ENCODE peak calls at places on chromosomes 7 and 10, in four cellular contexts. One of them, this sample, is unnamed.

GRCh38 chr10:2928219-2928840 is 139.0 kb upstream of the PFKP start:
- DNase-seq in RWPE1: peak; percentile 74
- DNase-seq in right cardiac atrium: peak; percentile 50
- DNase-seq in T1000: no peak
- DNase-seq in this sample: no peak

GRCh38 chr10:113610636-113611601 is 52.9 kb downstream of the NRAP start:
- DNase-seq in RWPE1: no peak
- DNase-seq in right cardiac atrium: no peak
- DNase-seq in T1000: no peak
- DNase-seq in this sample: no peak

GRCh38 chr7:64863969-64864368 is 39.1 kb upstream of the ZNF273 start:
- DNase-seq in RWPE1: no peak
- DNase-seq in T1000: no peak
- DNase-seq in right cardiac atrium: no peak
- DNase-seq in this sample: no peak

GRCh38 chr7:25014735-25015134 is 34.8 kb upstream of the OSBPL3 start:
- DNase-seq in RWPE1: peak; percentile 48
- DNase-seq in right cardiac atrium: peak; percentile 27
- DNase-seq in T1000: peak; percentile 33
- DNase-seq in this sample: no peak

GRCh38 chr7:128410092-128410665 is 397 bp upstream of the IMPDH1 start:
- DNase-seq in right cardiac atrium: peak; percentile 57
- DNase-seq in RWPE1: peak; percentile 35
- DNase-seq in T1000: peak; percentile 68
- DNase-seq in this sample: no peak

GRCh38 chr10:132994371-132994796 is 52.0 kb upstream of the CFAP46 start:
- DNase-seq in RWPE1: no peak
- DNase-seq in T1000: no peak
- DNase-seq in right cardiac atrium: peak; percentile 16
- DNase-seq in this sample: no peak

GRCh38 chr7:112212516-112213036 is 6.1 kb downstream of the ZNF277 start:
- DNase-seq in RWPE1: no peak
- DNase-seq in T1000: no peak
- DNase-seq in right cardiac atrium: no peak
- DNase-seq in this sample: no peak

GRCh38 chr10:79608505-79609375 is 2.0 kb upstream of the SFTPA1 start:
- DNase-seq in T1000: no peak
- DNase-seq in RWPE1: peak; percentile 28
- DNase-seq in right cardiac atrium: no peak
- DNase-seq in this sample: no peak

GRCh38 chr10:124267231-124267885 is 151.4 kb downstream of the OAT start:
- DNase-seq in right cardiac atrium: no peak
- DNase-seq in RWPE1: no peak
- DNase-seq in T1000: no peak
- DNase-seq in this sample: no peak

GRCh38 chr7:116588641-116589594 is 64.1 kb downstream of the CAV1 start:
- DNase-seq in RWPE1: peak; percentile 31
- DNase-seq in T1000: no peak
- DNase-seq in right cardiac atrium: no peak
- DNase-seq in this sample: no peak

GRCh38 chr7:9250876-9251275 is 817.5 kb downstream of the NXPH1 start:
- DNase-seq in T1000: no peak
- DNase-seq in right cardiac atrium: no peak
- DNase-seq in RWPE1: no peak
- DNase-seq in this sample: no peak

GRCh38 chr7:151432658-151433521 is 7.1 kb downstream of the CRYGN start:
- DNase-seq in T1000: no peak
- DNase-seq in right cardiac atrium: no peak
- DNase-seq in RWPE1: no peak
- DNase-seq in this sample: no peak

GRCh38 chr7:50657341-50657873 is 92.2 kb upstream of the DDC start:
- DNase-seq in RWPE1: peak; percentile 31
- DNase-seq in right cardiac atrium: peak; percentile 69
- DNase-seq in T1000: no peak
- DNase-seq in this sample: no peak

GRCh38 chr10:132827423-132827789 is 41.5 kb upstream of the NKX6-2 start:
- DNase-seq in T1000: no peak
- DNase-seq in right cardiac atrium: no peak
- DNase-seq in RWPE1: no peak
- DNase-seq in this sample: no peak

GRCh38 chr7:142685877-142686508 is 63.3 kb upstream of the PRSS1 start:
- DNase-seq in T1000: no peak
- DNase-seq in RWPE1: no peak
- DNase-seq in right cardiac atrium: no peak
- DNase-seq in this sample: no peak

GRCh38 chr7:132548489-132549078 is 27.7 kb downstream of the PLXNA4 start:
- DNase-seq in right cardiac atrium: no peak
- DNase-seq in RWPE1: no peak
- DNase-seq in T1000: peak; percentile 18
- DNase-seq in this sample: no peak

GRCh38 chr7:21923663-21924062 is 22.0 kb downstream of the CDCA7L start:
- DNase-seq in right cardiac atrium: no peak
- DNase-seq in RWPE1: no peak
- DNase-seq in T1000: no peak
- DNase-seq in this sample: no peak

GRCh38 chr7:11776083-11776482 is 55.9 kb downstream of the THSD7A start:
- DNase-seq in right cardiac atrium: no peak
- DNase-seq in RWPE1: no peak
- DNase-seq in T1000: no peak
- DNase-seq in this sample: no peak

GRCh38 chr10:36111676-36112075 is 469.6 kb upstream of the FZD8 start:
- DNase-seq in T1000: no peak
- DNase-seq in right cardiac atrium: no peak
- DNase-seq in RWPE1: no peak
- DNase-seq in this sample: no peak

GRCh38 chr7:140896996-140897395 is 27.7 kb downstream of the BRAF start:
- DNase-seq in RWPE1: no peak
- DNase-seq in T1000: no peak
- DNase-seq in right cardiac atrium: no peak
- DNase-seq in this sample: no peak

GRCh38 chr7:92967238-92967637 is 130.9 kb upstream of the CDK6 start:
- DNase-seq in RWPE1: no peak
- DNase-seq in right cardiac atrium: no peak
- DNase-seq in T1000: no peak
- DNase-seq in this sample: no peak

GRCh38 chr7:64045301-64046040 is at the start of gene ZNF727:
- DNase-seq in T1000: peak; percentile 83
- DNase-seq in RWPE1: no peak
- DNase-seq in right cardiac atrium: peak; percentile 81
- DNase-seq in this sample: no peak

GRCh38 chr7:37942934-37943610 is 22.6 kb downstream of the EPDR1 start:
- DNase-seq in T1000: no peak
- DNase-seq in RWPE1: no peak
- DNase-seq in right cardiac atrium: peak; percentile 77
- DNase-seq in this sample: no peak

GRCh38 chr7:24829787-24830186 is 72.5 kb upstream of the GSDME start:
- DNase-seq in T1000: no peak
- DNase-seq in right cardiac atrium: no peak
- DNase-seq in RWPE1: peak; percentile 65
- DNase-seq in this sample: no peak

GRCh38 chr7:115475774-115476407 is 554.0 kb downstream of the MDFIC start:
- DNase-seq in RWPE1: no peak
- DNase-seq in T1000: no peak
- DNase-seq in right cardiac atrium: no peak
- DNase-seq in this sample: no peak

GRCh38 chr10:62681211-62681940 is 123.1 kb upstream of the ADO start:
- DNase-seq in T1000: no peak
- DNase-seq in right cardiac atrium: no peak
- DNase-seq in RWPE1: no peak
- DNase-seq in this sample: peak; percentile 78

GRCh38 chr10:50470798-50471582 is 152.8 kb downstream of the SGMS1 start:
- DNase-seq in right cardiac atrium: no peak
- DNase-seq in T1000: no peak
- DNase-seq in RWPE1: peak; percentile 13
- DNase-seq in this sample: no peak

GRCh38 chr10:74557098-74557497 is 269.3 kb upstream of the KAT6B start:
- DNase-seq in T1000: no peak
- DNase-seq in right cardiac atrium: no peak
- DNase-seq in RWPE1: no peak
- DNase-seq in this sample: no peak

This sample was measured in SIG-M5.